ENCODE peak calls at places on chromosomes 7 and 10, in six cellular contexts. One of them, this sample, is unnamed.
A peak's percentile ranks its signal among the peaks of the same experiment; 100 is the strongest.

GRCh38 chr7:47154781-47155180 is 427.1 kb downstream of the TNS3 start:
- DNase-seq in left ventricle myocardium superior: no peak
- DNase-seq in ovary: no peak
- DNase-seq in NCI-H526 treated with DMSO at 0.1 percent for 48 hours: no peak
- DNase-seq in heart left ventricle: no peak
- DNase-seq in NCI-H1092 treated with DMSO at 0.1 percent for 48 hours: no peak
- DNase-seq in this sample: no peak

GRCh38 chr7:129959480-129960332 is 6.9 kb upstream of the UBE2H start:
- DNase-seq in heart left ventricle: no peak
- DNase-seq in NCI-H1092 treated with DMSO at 0.1 percent for 48 hours: no peak
- DNase-seq in NCI-H526 treated with DMSO at 0.1 percent for 48 hours: no peak
- DNase-seq in ovary: no peak
- DNase-seq in left ventricle myocardium superior: no peak
- DNase-seq in this sample: no peak

GRCh38 chr7:54069843-54070242 is 472.3 kb upstream of the VSTM2A start:
- DNase-seq in left ventricle myocardium superior: no peak
- DNase-seq in NCI-H1092 treated with DMSO at 0.1 percent for 48 hours: no peak
- DNase-seq in heart left ventricle: no peak
- DNase-seq in NCI-H526 treated with DMSO at 0.1 percent for 48 hours: no peak
- DNase-seq in ovary: no peak
- DNase-seq in this sample: no peak

GRCh38 chr10:93999401-93999851 is 5.7 kb downstream of the PLCE1 start:
- DNase-seq in ovary: peak; percentile 83
- DNase-seq in NCI-H526 treated with DMSO at 0.1 percent for 48 hours: no peak
- DNase-seq in left ventricle myocardium superior: peak; percentile 63
- DNase-seq in NCI-H1092 treated with DMSO at 0.1 percent for 48 hours: no peak
- DNase-seq in heart left ventricle: peak; percentile 71
- DNase-seq in this sample: peak; percentile 68

GRCh38 chr10:71980181-71981023 is 16.2 kb downstream of the CHST3 start:
- DNase-seq in ovary: no peak
- DNase-seq in left ventricle myocardium superior: peak; percentile 0
- DNase-seq in NCI-H1092 treated with DMSO at 0.1 percent for 48 hours: no peak
- DNase-seq in heart left ventricle: no peak
- DNase-seq in NCI-H526 treated with DMSO at 0.1 percent for 48 hours: no peak
- DNase-seq in this sample: no peak

GRCh38 chr10:80210259-80210658 is 4.9 kb upstream of the ANXA11 start:
- DNase-seq in left ventricle myocardium superior: no peak
- DNase-seq in NCI-H1092 treated with DMSO at 0.1 percent for 48 hours: no peak
- DNase-seq in NCI-H526 treated with DMSO at 0.1 percent for 48 hours: no peak
- DNase-seq in heart left ventricle: no peak
- DNase-seq in ovary: no peak
- DNase-seq in this sample: no peak

GRCh38 chr7:106345421-106346166 is 60.8 kb upstream of the NAMPT start:
- DNase-seq in NCI-H526 treated with DMSO at 0.1 percent for 48 hours: no peak
- DNase-seq in heart left ventricle: no peak
- DNase-seq in left ventricle myocardium superior: no peak
- DNase-seq in NCI-H1092 treated with DMSO at 0.1 percent for 48 hours: no peak
- DNase-seq in ovary: no peak
- DNase-seq in this sample: peak; percentile 55

GRCh38 chr10:100847440-100847839 is 65.3 kb upstream of the SLF2 start:
- DNase-seq in heart left ventricle: no peak
- DNase-seq in NCI-H1092 treated with DMSO at 0.1 percent for 48 hours: no peak
- DNase-seq in ovary: no peak
- DNase-seq in left ventricle myocardium superior: no peak
- DNase-seq in NCI-H526 treated with DMSO at 0.1 percent for 48 hours: no peak
- DNase-seq in this sample: no peak

GRCh38 chr7:27179503-27180430 is 5.3 kb downstream of the HOXA11 start:
- DNase-seq in ovary: no peak
- DNase-seq in heart left ventricle: no peak
- DNase-seq in NCI-H526 treated with DMSO at 0.1 percent for 48 hours: no peak
- DNase-seq in NCI-H1092 treated with DMSO at 0.1 percent for 48 hours: no peak
- DNase-seq in left ventricle myocardium superior: peak; percentile 69
- DNase-seq in this sample: peak; percentile 86

GRCh38 chr10:67666416-67667043 is 29.5 kb downstream of the CTNNA3 start:
- DNase-seq in left ventricle myocardium superior: no peak
- DNase-seq in ovary: no peak
- DNase-seq in NCI-H526 treated with DMSO at 0.1 percent for 48 hours: no peak
- DNase-seq in NCI-H1092 treated with DMSO at 0.1 percent for 48 hours: no peak
- DNase-seq in heart left ventricle: no peak
- DNase-seq in this sample: no peak

GRCh38 chr10:105763611-105764010 is 1122.5 kb downstream of the SORCS3 start:
- DNase-seq in heart left ventricle: no peak
- DNase-seq in NCI-H1092 treated with DMSO at 0.1 percent for 48 hours: no peak
- DNase-seq in ovary: no peak
- DNase-seq in left ventricle myocardium superior: no peak
- DNase-seq in NCI-H526 treated with DMSO at 0.1 percent for 48 hours: no peak
- DNase-seq in this sample: no peak

GRCh38 chr10:74825371-74826141 is 844 bp upstream of the KAT6B start:
- DNase-seq in ovary: no peak
- DNase-seq in NCI-H526 treated with DMSO at 0.1 percent for 48 hours: peak; percentile 48
- DNase-seq in NCI-H1092 treated with DMSO at 0.1 percent for 48 hours: peak; percentile 42
- DNase-seq in heart left ventricle: peak; percentile 63
- DNase-seq in left ventricle myocardium superior: peak; percentile 76
- DNase-seq in this sample: peak; percentile 84

This sample was measured in Right ventricle myocardium inferior.